ENCODE peak calls at places on chromosomes 12 and 14, in six cellular contexts. F, S, B, Q, J and X are unnamed samples.

GRCh38 chr12:57452937-57453509 is 2.1 kb upstream of the INHBE start:
- DNase-seq in Q (peak; percentile 41), F (peak; percentile 88), S (peak; percentile 77), B (peak; percentile 83), J (peak; percentile 86), X (peak; percentile 88)

GRCh38 chr14:103847954-103848719 is 762 bp upstream of the PPP1R13B start:
- DNase-seq in Q (no peak), B (peak; percentile 61), S (no peak), J (peak; percentile 53), F (peak; percentile 56), X (peak; percentile 65)

GRCh38 chr14:92959189-92959531 is 36.2 kb downstream of the CHGA start:
- DNase-seq in F (no peak), J (peak; percentile 41), Q (no peak), B (no peak), S (no peak), X (peak; percentile 75)

GRCh38 chr12:6765048-6765633 is 1.0 kb upstream of the PTMS start:
- DNase-seq in Q (no peak), S (peak; percentile 22), B (no peak), J (no peak), F (no peak), X (no peak)

GRCh38 chr12:1970331-1970900 is 33.8 kb downstream of the DCP1B start:
- DNase-seq in B (no peak), S (no peak), F (no peak), Q (no peak), J (no peak), X (no peak)

GRCh38 chr14:101903111-101903561 is 61.2 kb upstream of the DYNC1H1 start:
- DNase-seq in J (peak; percentile 65), F (no peak), S (no peak), B (no peak), Q (no peak), X (peak; percentile 86)

GRCh38 chr12:22409071-22409951 is 74.8 kb upstream of the ST8SIA1 start:
- DNase-seq in Q (no peak), S (peak; percentile 16), J (no peak), F (peak; percentile 55), B (no peak), X (no peak)

GRCh38 chr12:7100239-7100638 is 8.0 kb upstream of the C1R start:
- DNase-seq in F (peak; percentile 4), J (no peak), Q (no peak), B (no peak), S (no peak), X (no peak)

GRCh38 chr12:11656550-11656949 is 7.1 kb downstream of the ETV6 start:
- DNase-seq in Q (no peak), J (no peak), F (no peak), B (no peak), S (peak; percentile 22), X (no peak)

GRCh38 chr14:91249841-91250616 is 5.5 kb upstream of the GPR68 start:
- DNase-seq in S (peak; percentile 63), F (peak; percentile 87), B (peak; percentile 73), J (no peak), Q (no peak), X (no peak)

GRCh38 chr14:59582161-59582560 is 5.5 kb upstream of the CCDC175 start:
- DNase-seq in Q (no peak), B (no peak), J (no peak), F (no peak), S (peak; percentile 8), X (no peak)

GRCh38 chr14:82366803-82367202 is 833.1 kb upstream of the SEL1L start:
- DNase-seq in B (no peak), S (no peak), F (no peak), J (no peak), Q (no peak), X (no peak)

GRCh38 chr14:19838433-19838832 is 34.9 kb downstream of the OR4N2 start:
- DNase-seq in Q (no peak), B (no peak), S (no peak), J (no peak), F (no peak), X (no peak)

GRCh38 chr12:26614217-26614616 is 218.8 kb downstream of the ITPR2 start:
- DNase-seq in Q (no peak), S (no peak), B (no peak), J (peak; percentile 18), F (no peak), X (no peak)

GRCh38 chr14:90600619-90601018 is 203.8 kb downstream of the CALM1 start:
- DNase-seq in F (no peak), Q (no peak), S (no peak), J (no peak), B (no peak), X (no peak)

GRCh38 chr12:75585309-75585708 is 73.9 kb upstream of the KRR1 start:
- DNase-seq in J (no peak), S (peak; percentile 81), Q (no peak), B (no peak), F (no peak), X (no peak)

GRCh38 chr12:124651508-124652273 is 84.3 kb upstream of the NCOR2 start:
- DNase-seq in Q (no peak), F (no peak), J (peak; percentile 62), B (no peak), S (no peak), X (no peak)

GRCh38 chr12:112901271-112901670 is 5.5 kb upstream of the OAS1 start:
- DNase-seq in S (no peak), F (peak; percentile 78), B (no peak), J (no peak), Q (no peak), X (no peak)

GRCh38 chr14:73026243-73026844 is 562 bp downstream of the ZFYVE1 start:
- DNase-seq in B (no peak), F (peak; percentile 18), Q (no peak), S (no peak), J (no peak), X (peak; percentile 71)